ENCODE peak calls at places on chromosomes 2 and 18, in five cellular contexts. One of them, this sample, is unnamed.

GRCh38 chr2:142270291-142270690 is 139.5 kb upstream of the LRP1B start:
- DNase-seq in H4: no peak
- DNase-seq in fibroblast of the aortic adventitia: no peak
- DNase-seq in stimulated activated CD8-positive, alpha-beta memory T cell treated with anti-CD3 and anti-CD28 coated beads, Interleukin-2, amount 100 ng/mL, for 1 hour: no peak
- DNase-seq in stimulated activated CD4-positive, alpha-beta T cell treated with anti-CD3 and anti-CD28 coated beads, Interleukin-15, amount 100 ng/mL, for 24 hours: no peak
- DNase-seq in this sample: no peak

GRCh38 chr18:7632152-7633098 is 65.3 kb downstream of the PTPRM start:
- DNase-seq in stimulated activated CD8-positive, alpha-beta memory T cell treated with anti-CD3 and anti-CD28 coated beads, Interleukin-2, amount 100 ng/mL, for 1 hour: no peak
- DNase-seq in fibroblast of the aortic adventitia: no peak
- DNase-seq in H4: no peak
- DNase-seq in stimulated activated CD4-positive, alpha-beta T cell treated with anti-CD3 and anti-CD28 coated beads, Interleukin-15, amount 100 ng/mL, for 24 hours: no peak
- DNase-seq in this sample: no peak

GRCh38 chr2:64913357-64913869 is 75.8 kb upstream of the SLC1A4 start:
- DNase-seq in fibroblast of the aortic adventitia: no peak
- DNase-seq in stimulated activated CD4-positive, alpha-beta T cell treated with anti-CD3 and anti-CD28 coated beads, Interleukin-15, amount 100 ng/mL, for 24 hours: peak
- DNase-seq in stimulated activated CD8-positive, alpha-beta memory T cell treated with anti-CD3 and anti-CD28 coated beads, Interleukin-2, amount 100 ng/mL, for 1 hour: no peak
- DNase-seq in H4: peak
- DNase-seq in this sample: no peak

GRCh38 chr2:100641115-100641415 is 78.3 kb downstream of the PDCL3 start:
- DNase-seq in stimulated activated CD8-positive, alpha-beta memory T cell treated with anti-CD3 and anti-CD28 coated beads, Interleukin-2, amount 100 ng/mL, for 1 hour: no peak
- DNase-seq in stimulated activated CD4-positive, alpha-beta T cell treated with anti-CD3 and anti-CD28 coated beads, Interleukin-15, amount 100 ng/mL, for 24 hours: no peak
- DNase-seq in H4: no peak
- DNase-seq in fibroblast of the aortic adventitia: no peak
- DNase-seq in this sample: no peak

GRCh38 chr18:74396252-74397204 is 60.6 kb downstream of the DIPK1C start:
- DNase-seq in stimulated activated CD8-positive, alpha-beta memory T cell treated with anti-CD3 and anti-CD28 coated beads, Interleukin-2, amount 100 ng/mL, for 1 hour: no peak
- DNase-seq in H4: no peak
- DNase-seq in fibroblast of the aortic adventitia: peak
- DNase-seq in stimulated activated CD4-positive, alpha-beta T cell treated with anti-CD3 and anti-CD28 coated beads, Interleukin-15, amount 100 ng/mL, for 24 hours: no peak
- DNase-seq in this sample: no peak

GRCh38 chr2:14524803-14525080 is 107.8 kb upstream of the LRATD1 start:
- DNase-seq in stimulated activated CD4-positive, alpha-beta T cell treated with anti-CD3 and anti-CD28 coated beads, Interleukin-15, amount 100 ng/mL, for 24 hours: no peak
- DNase-seq in fibroblast of the aortic adventitia: no peak
- DNase-seq in H4: no peak
- DNase-seq in stimulated activated CD8-positive, alpha-beta memory T cell treated with anti-CD3 and anti-CD28 coated beads, Interleukin-2, amount 100 ng/mL, for 1 hour: no peak
- DNase-seq in this sample: no peak

GRCh38 chr2:108923736-108924443 is 65.1 kb downstream of the EDAR start:
- DNase-seq in fibroblast of the aortic adventitia: no peak
- DNase-seq in stimulated activated CD4-positive, alpha-beta T cell treated with anti-CD3 and anti-CD28 coated beads, Interleukin-15, amount 100 ng/mL, for 24 hours: no peak
- DNase-seq in H4: no peak
- DNase-seq in stimulated activated CD8-positive, alpha-beta memory T cell treated with anti-CD3 and anti-CD28 coated beads, Interleukin-2, amount 100 ng/mL, for 1 hour: no peak
- DNase-seq in this sample: no peak

GRCh38 chr2:217683096-217683870 is 319.5 kb downstream of the TNS1 start:
- DNase-seq in H4: no peak
- DNase-seq in fibroblast of the aortic adventitia: no peak
- DNase-seq in stimulated activated CD4-positive, alpha-beta T cell treated with anti-CD3 and anti-CD28 coated beads, Interleukin-15, amount 100 ng/mL, for 24 hours: no peak
- DNase-seq in stimulated activated CD8-positive, alpha-beta memory T cell treated with anti-CD3 and anti-CD28 coated beads, Interleukin-2, amount 100 ng/mL, for 1 hour: no peak
- DNase-seq in this sample: no peak

GRCh38 chr18:13615432-13615861 is 110.9 kb downstream of the FAM210A start:
- DNase-seq in stimulated activated CD8-positive, alpha-beta memory T cell treated with anti-CD3 and anti-CD28 coated beads, Interleukin-2, amount 100 ng/mL, for 1 hour: no peak
- DNase-seq in H4: no peak
- DNase-seq in stimulated activated CD4-positive, alpha-beta T cell treated with anti-CD3 and anti-CD28 coated beads, Interleukin-15, amount 100 ng/mL, for 24 hours: peak
- DNase-seq in fibroblast of the aortic adventitia: no peak
- DNase-seq in this sample: peak

This sample was measured in lung.